ENCODE peak calls at places on chromosomes 1 and 21, in seven cellular contexts. M is choroid plexus epithelial cell, U is GM23248, I is fibroblast of lung, G is IMR-90, W is heart right ventricle, H is adipocyte. R is an unnamed sample.

GRCh38 chr1:102110591-102110990 is 113.9 kb upstream of the OLFM3 start:
- DNase-seq in U (no peak), G (no peak), W (no peak), H (no peak), I (no peak), M (no peak), R (no peak)

GRCh38 chr1:114209971-114210370 is 56.3 kb upstream of the SYT6 start:
- DNase-seq in M (no peak), I (no peak), H (no peak), W (no peak), U (no peak), G (no peak), R (no peak)

GRCh38 chr1:8122160-8122476 is 96.0 kb upstream of the ERRFI1 start:
- DNase-seq in W (no peak), M (peak), U (no peak), I (peak), H (no peak), G (peak), R (no peak)

GRCh38 chr1:203649551-203650011 is 22.9 kb downstream of the ATP2B4 start:
- DNase-seq in H (no peak), U (no peak), M (no peak), I (no peak), G (no peak), W (no peak), R (no peak)

GRCh38 chr1:43933386-43934278 is at the start of gene ARTN:
- DNase-seq in H (peak), G (no peak), W (no peak), I (no peak), M (no peak), U (peak), R (no peak)

GRCh38 chr1:42150626-42151025 is 2.6 kb upstream of the GUCA2B start:
- DNase-seq in W (no peak), G (no peak), H (no peak), U (no peak), I (no peak), M (no peak), R (no peak)

GRCh38 chr21:34189506-34189905 is 116.1 kb downstream of the MRPS6 start:
- DNase-seq in I (no peak), W (no peak), M (no peak), G (no peak), U (no peak), H (no peak), R (no peak)

GRCh38 chr1:209780276-209780675 is 4.1 kb downstream of the C1orf74 start:
- DNase-seq in H (no peak), W (no peak), U (no peak), M (no peak), G (no peak), I (no peak), R (no peak)

GRCh38 chr1:243508303-243508713 is 252.5 kb downstream of the SDCCAG8 start:
- DNase-seq in U (no peak), G (no peak), H (no peak), M (no peak), I (no peak), W (no peak), R (no peak)

GRCh38 chr1:147189514-147189913 is 17.2 kb upstream of the PRKAB2 start:
- DNase-seq in U (no peak), I (no peak), H (no peak), W (no peak), G (no peak), M (no peak), R (no peak)

GRCh38 chr1:181318858-181319235 is 164.5 kb upstream of the CACNA1E start:
- DNase-seq in U (peak), M (no peak), W (no peak), I (peak), G (peak), H (no peak), R (no peak)

GRCh38 chr1:7886346-7886745 is 33.5 kb upstream of the UTS2 start:
- DNase-seq in M (no peak), U (no peak), I (peak), H (no peak), W (no peak), G (peak), R (no peak)

GRCh38 chr1:26094076-26094669 is 17.5 kb upstream of the PDIK1L start:
- DNase-seq in W (peak), H (no peak), I (peak), M (no peak), G (peak), U (peak), R (no peak)

GRCh38 chr1:108816049-108816882 is 40.6 kb downstream of the AKNAD1 start:
- DNase-seq in I (peak), U (peak), G (peak), M (peak), W (peak), H (peak), R (peak)
- H3K4me3 ChIP-seq in I (peak), U (peak), G (no peak), M (peak), W (peak), H (peak), R (no peak)

GRCh38 chr1:58573138-58573537 is 3.9 kb downstream of the TACSTD2 start:
- DNase-seq in W (no peak), H (no peak), U (no peak), M (no peak), I (no peak), G (no peak), R (no peak)

GRCh38 chr1:58572691-58573090 is 4.4 kb downstream of the TACSTD2 start:
- DNase-seq in G (no peak), I (no peak), U (no peak), M (no peak), W (no peak), H (no peak), R (no peak)

GRCh38 chr1:58573705-58574591 is 3.1 kb downstream of the TACSTD2 start:
- DNase-seq in U (no peak), H (no peak), I (no peak), M (no peak), W (no peak), G (no peak), R (no peak)

GRCh38 chr1:58575831-58576726 is 973 bp downstream of the TACSTD2 start:
- DNase-seq in W (no peak), M (no peak), H (no peak), I (no peak), U (peak), G (no peak), R (no peak)

GRCh38 chr1:58574816-58575215 is 2.2 kb downstream of the TACSTD2 start:
- DNase-seq in I (no peak), G (no peak), M (no peak), W (no peak), U (no peak), H (no peak), R (no peak)
- H3K4me3 ChIP-seq in I (no peak), G (no peak), M (no peak), W (no peak), U (no peak), H (no peak), R (no peak)

GRCh38 chr1:155968670-155969069 is 9.7 kb downstream of the ARHGEF2 start:
- DNase-seq in I (peak), U (no peak), G (peak), W (no peak), H (no peak), M (no peak), R (no peak)
- H3K4me3 ChIP-seq in I (no peak), U (no peak), G (no peak), W (no peak), H (no peak), M (no peak), R (no peak)

GRCh38 chr1:72636636-72637035 is 354.3 kb upstream of the NEGR1 start:
- DNase-seq in G (no peak), I (peak), W (no peak), H (no peak), M (peak), U (no peak), R (no peak)

DNA sequence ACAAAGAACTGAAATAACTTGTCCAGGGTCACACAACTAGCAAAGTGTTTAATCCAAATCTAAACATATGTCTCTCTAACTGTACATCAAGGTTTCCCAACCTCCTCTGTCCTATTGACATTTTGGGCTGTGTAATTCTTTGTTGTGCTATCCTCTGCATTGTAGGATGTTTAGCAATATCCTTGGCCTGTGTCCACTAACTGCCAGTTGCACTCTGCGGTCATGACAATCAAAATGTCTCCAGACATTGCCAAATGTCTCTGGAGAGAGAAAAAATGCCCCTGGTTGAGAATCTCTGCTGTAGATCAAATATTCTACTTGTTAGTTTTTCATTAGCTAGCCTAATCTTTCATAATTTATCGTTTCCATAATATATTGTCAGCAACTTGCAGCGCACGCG is 353.4 kb upstream of the NEGR1 start:
- DNase-seq in G (no peak), M (peak), H (peak), W (no peak), I (peak), U (peak), R (no peak)
- H3K4me3 ChIP-seq in G (no peak), M (no peak), H (no peak), W (no peak), I (no peak), U (no peak), R (no peak)

DNA sequence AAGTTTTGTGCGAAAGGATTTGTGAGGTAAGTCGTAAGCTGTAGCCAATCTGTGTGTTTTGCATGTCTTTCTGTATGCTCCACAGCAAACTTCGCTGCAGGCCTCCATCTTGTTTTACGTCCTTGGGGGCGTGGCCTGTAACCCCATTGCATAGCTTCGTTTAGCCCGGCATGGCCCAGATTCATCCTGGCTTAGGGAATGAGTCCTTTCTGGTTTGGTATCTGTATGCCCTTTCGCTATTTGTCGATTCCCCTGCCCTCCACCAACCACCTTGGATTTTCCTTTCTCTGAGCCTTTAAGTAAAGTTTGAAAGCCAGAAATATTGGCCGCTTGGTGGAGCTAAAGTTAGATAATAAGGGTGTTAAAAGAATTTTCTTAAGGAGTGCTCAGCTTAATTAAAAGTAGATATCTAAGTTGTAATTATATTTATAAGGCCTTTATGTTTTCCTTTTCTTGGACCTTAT is 1.1 kb downstream of the THEM4 start:
- DNase-seq in G (peak), H (no peak), U (peak), W (no peak), M (peak), I (peak), R (no peak)
- H3K4me3 ChIP-seq in G (no peak), H (peak), U (peak), W (no peak), M (no peak), I (no peak), R (no peak)

DNA sequence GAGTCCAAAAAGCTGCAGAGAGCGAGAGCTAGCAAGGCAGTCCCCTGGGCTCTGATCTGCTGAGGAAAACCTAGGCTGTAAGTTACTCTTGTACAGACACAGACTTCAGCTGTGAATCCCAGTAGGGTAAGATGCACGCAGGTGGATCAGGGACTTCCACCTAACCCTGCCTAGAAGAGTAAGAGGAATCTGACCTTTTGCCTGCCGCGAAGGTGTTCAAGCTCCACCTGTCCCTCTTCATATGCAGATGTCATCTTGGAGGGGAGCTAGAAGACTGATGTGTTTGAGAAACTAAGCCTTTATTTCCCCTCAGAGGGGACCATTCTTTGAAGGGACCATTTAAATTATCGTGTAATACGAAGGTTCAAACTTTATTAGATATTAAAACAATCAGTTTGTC is 108.6 kb upstream of the USP24 start:
- DNase-seq in H (no peak), U (no peak), W (no peak), I (no peak), M (no peak), G (no peak), R (no peak)
- H3K4me3 ChIP-seq in H (no peak), U (no peak), W (no peak), I (no peak), M (no peak), G (no peak), R (no peak)

GRCh38 chr1:22030057-22030456 is 22.5 kb upstream of the CDC42 start:
- DNase-seq in I (no peak), U (no peak), H (no peak), M (no peak), W (no peak), G (no peak), R (no peak)
- H3K4me3 ChIP-seq in I (no peak), U (no peak), H (no peak), M (no peak), W (no peak), G (no peak), R (no peak)

GRCh38 chr1:201696217-201696761 is 132.7 kb upstream of the IPO9 start:
- DNase-seq in M (peak), I (peak), W (peak), G (peak), H (peak), U (peak), R (no peak)
- H3K4me3 ChIP-seq in M (no peak), I (no peak), W (no peak), G (no peak), H (peak), U (peak), R (no peak)

GRCh38 chr1:179251675-179252074 is 22.2 kb upstream of the ABL2 start:
- DNase-seq in I (peak), U (peak), M (peak), H (peak), W (no peak), G (peak), R (no peak)
- H3K4me3 ChIP-seq in I (no peak), U (no peak), M (no peak), H (no peak), W (no peak), G (no peak), R (no peak)